ENCODE peak calls at places on chromosomes 11 and 22, in seven cellular contexts. V, G, Y, F, X, Q and D are unnamed samples.

GRCh38 chr22:49111085-49111484 is 716.6 kb downstream of the BRD1 start:
- DNase-seq in V (no peak), G (no peak), Y (no peak), F (no peak), X (no peak), Q (no peak), D (no peak)

GRCh38 chr11:27699242-27699925 is 871 bp downstream of the BDNF start:
- DNase-seq in V (peak), G (peak), Y (no peak), F (peak), X (peak), Q (peak), D (no peak)

GRCh38 chr22:22855085-22855484 is 32.5 kb upstream of the IGLL5 start:
- DNase-seq in V (no peak), G (no peak), Y (no peak), F (no peak), X (no peak), Q (no peak), D (no peak)

GRCh38 chr11:33770236-33770635 is 4.1 kb downstream of the FBXO3 start:
- DNase-seq in V (no peak), G (no peak), Y (no peak), F (no peak), X (no peak), Q (no peak), D (no peak)

GRCh38 chr11:17389205-17389956 is 922 bp upstream of the KCNJ11 start:
- DNase-seq in V (peak), G (peak), Y (peak), F (peak), X (peak), Q (peak), D (peak)

GRCh38 chr22:46392137-46392844 is 56.8 kb downstream of the TRMU start:
- DNase-seq in V (no peak), G (no peak), Y (no peak), F (no peak), X (no peak), Q (no peak), D (no peak)

GRCh38 chr11:61645179-61645868 is 34.9 kb upstream of the DAGLA start:
- DNase-seq in V (no peak), G (peak), Y (no peak), F (no peak), X (no peak), Q (no peak), D (no peak)

GRCh38 chr11:66192181-66192888 is 76.1 kb upstream of the RAB1B start:
- DNase-seq in V (no peak), G (no peak), Y (no peak), F (no peak), X (no peak), Q (no peak), D (no peak)

GRCh38 chr22:27348634-27349033 is 452.9 kb downstream of the MN1 start:
- DNase-seq in V (no peak), G (peak), Y (no peak), F (no peak), X (peak), Q (no peak), D (peak)

GRCh38 chr22:37623075-37624016 is 14.7 kb downstream of the GGA1 start:
- DNase-seq in V (peak), G (peak), Y (peak), F (peak), X (peak), Q (peak), D (peak)

GRCh38 chr22:30947821-30948454 is 20.6 kb downstream of the MORC2 start:
- DNase-seq in V (no peak), G (peak), Y (peak), F (peak), X (peak), Q (no peak), D (peak)

GRCh38 chr11:11463397-11463796 is 110.3 kb upstream of the CSNK2A3 start:
- DNase-seq in V (no peak), G (no peak), Y (no peak), F (no peak), X (peak), Q (no peak), D (no peak)

GRCh38 chr11:126484266-126484665 is 128.8 kb downstream of the ST3GAL4 start:
- DNase-seq in V (no peak), G (peak), Y (no peak), F (no peak), X (peak), Q (no peak), D (no peak)

GRCh38 chr22:38657248-38657909 is 941 bp downstream of the CBY1 start:
- DNase-seq in V (peak), G (no peak), Y (no peak), F (peak), X (peak), Q (peak), D (no peak)

GRCh38 chr11:75431533-75432525 is 1.2 kb downstream of the KLHL35 start:
- DNase-seq in V (peak), G (no peak), Y (no peak), F (peak), X (no peak), Q (no peak), D (no peak)

GRCh38 chr11:45087761-45088160 is 58.7 kb upstream of the PRDM11 start:
- DNase-seq in V (no peak), G (no peak), Y (no peak), F (no peak), X (no peak), Q (no peak), D (peak)

DNA sequence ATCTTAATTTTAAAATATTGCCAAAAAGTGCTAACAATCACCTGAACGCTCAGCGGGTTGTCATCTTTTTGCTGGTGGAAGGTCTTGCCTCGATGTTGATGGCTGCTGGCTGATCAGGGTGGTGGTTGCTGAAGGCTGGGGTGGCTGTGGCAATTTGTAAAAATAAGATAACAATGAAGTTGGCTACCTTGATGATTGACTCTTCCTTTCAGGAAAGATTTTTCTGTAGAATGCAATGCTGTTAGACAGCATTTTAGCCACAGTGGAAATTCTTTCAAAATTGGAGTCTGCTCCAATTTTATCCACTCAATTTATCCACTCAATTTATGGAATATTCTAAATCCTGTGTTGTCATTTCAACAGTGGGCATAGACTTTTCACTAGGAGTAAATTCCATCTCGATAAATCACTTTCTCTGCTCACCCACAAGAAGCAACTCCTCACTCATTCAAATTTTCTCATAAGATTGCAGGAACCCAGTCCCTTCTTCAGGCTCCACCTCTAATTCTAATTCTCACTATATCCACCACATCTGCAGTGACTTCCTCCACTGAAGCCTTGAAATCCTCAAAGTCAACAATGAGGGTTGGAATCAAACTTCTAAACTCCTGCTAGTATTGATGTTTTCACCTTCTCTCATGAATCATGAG is 78.8 kb downstream of the LINC01488 start:
- DNase-seq in V (no peak), G (no peak), Y (no peak), F (no peak), X (no peak), Q (no peak), D (no peak)
- H3K18ac ChIP-seq in V (no peak), G (no peak), Y (no peak), F (no peak), X (no peak), Q (no peak), D (no peak)

GRCh38 chr11:102116453-102117205 is 6.4 kb downstream of the YAP1 start:
- DNase-seq in V (no peak), G (peak), Y (no peak), F (no peak), X (no peak), Q (no peak), D (no peak)
- H3K4me2 ChIP-seq in V (no peak), G (no peak), Y (no peak), F (no peak), X (no peak), Q (no peak), D (no peak)

GRCh38 chr11:115606223-115607220 is 102.3 kb upstream of the CADM1 start:
- DNase-seq in V (no peak), G (peak), Y (no peak), F (no peak), X (peak), Q (no peak), D (no peak)

GRCh38 chr11:115611343-115611742 is 107.1 kb upstream of the CADM1 start:
- DNase-seq in V (no peak), G (no peak), Y (peak), F (no peak), X (no peak), Q (no peak), D (no peak)

GRCh38 chr11:115610908-115611307 is 106.7 kb upstream of the CADM1 start:
- DNase-seq in V (no peak), G (no peak), Y (no peak), F (no peak), X (no peak), Q (no peak), D (no peak)

GRCh38 chr11:115607621-115608191 is 103.5 kb upstream of the CADM1 start:
- DNase-seq in V (no peak), G (no peak), Y (no peak), F (peak), X (peak), Q (no peak), D (no peak)

GRCh38 chr11:115608976-115609375 is 104.8 kb upstream of the CADM1 start:
- DNase-seq in V (no peak), G (no peak), Y (no peak), F (no peak), X (no peak), Q (no peak), D (no peak)
- H3K18ac ChIP-seq in V (no peak), G (no peak), Y (no peak), F (no peak), X (no peak), Q (no peak), D (no peak)

DNA sequence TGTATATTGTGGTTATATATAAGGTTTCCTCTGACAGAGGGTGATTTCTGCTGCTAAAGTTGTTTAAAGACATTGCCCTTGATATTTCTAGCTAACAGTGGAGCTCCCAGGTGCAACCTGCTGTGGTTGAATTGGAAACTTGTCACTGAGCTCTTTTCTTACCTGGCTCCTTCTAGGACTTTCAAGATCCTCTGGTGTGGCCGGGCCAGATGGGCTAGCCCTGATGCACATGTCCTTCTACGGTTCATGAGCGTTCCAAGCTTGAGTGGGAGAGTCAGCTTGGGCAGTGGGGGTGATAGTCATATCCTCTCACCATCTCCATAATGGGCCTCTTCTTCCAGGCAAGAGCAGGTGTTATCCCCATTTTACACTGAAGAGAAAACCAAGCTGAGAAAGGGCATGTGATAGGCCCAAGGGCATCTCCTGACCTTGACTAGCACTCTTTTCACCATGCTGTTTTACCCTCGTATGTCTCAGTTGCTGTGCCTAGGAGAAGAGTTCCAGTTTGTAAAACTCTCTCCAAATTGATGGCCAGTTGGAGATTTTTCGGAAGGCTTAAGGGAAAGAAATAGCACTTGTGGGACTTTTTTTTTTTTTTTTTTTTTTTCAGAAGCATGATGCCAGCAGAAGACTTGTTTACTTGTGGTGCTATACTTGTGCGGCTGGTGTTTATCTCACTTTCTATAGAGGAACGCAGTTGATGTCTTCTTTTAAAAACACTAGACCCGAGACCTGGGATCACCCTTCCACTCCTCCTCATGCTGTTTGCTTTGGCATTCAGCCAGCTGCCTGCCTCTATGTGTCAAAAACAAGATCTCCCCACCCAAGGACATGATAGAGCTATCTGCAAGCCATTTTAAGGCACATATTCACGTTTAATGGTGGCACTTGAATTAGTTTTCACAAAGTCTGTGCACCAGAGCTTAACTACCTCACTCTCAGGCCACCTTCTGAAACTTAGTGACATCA is 32.6 kb downstream of the TEAD1 start:
- DNase-seq in V (no peak), G (no peak), Y (no peak), F (no peak), X (no peak), Q (no peak), D (no peak)
- H3K4me2 ChIP-seq in V (no peak), G (peak), Y (no peak), F (no peak), X (no peak), Q (no peak), D (no peak)